ENCODE peak calls at places on chromosomes 2 and 18, in four cellular contexts. D is H1, O is HepG2, J is GM12878. P is an unnamed sample.
A peak's percentile ranks its signal among the peaks of the same experiment; 100 is the strongest.

GRCh38 chr2:214674278-214674677 is 135.2 kb downstream of the BARD1 start:
- DNase-seq in D (no peak), O (no peak), J (no peak), P (no peak)

GRCh38 chr2:108270768-108271506 is 17.8 kb upstream of the SULT1C2 start:
- DNase-seq in D (no peak), O (peak; percentile 49), J (no peak), P (no peak)

GRCh38 chr2:85988210-85988913 is 99.6 kb upstream of the ST3GAL5 start:
- DNase-seq in D (no peak), O (no peak), J (no peak), P (no peak)

GRCh38 chr2:2746731-2747130 is 415.7 kb upstream of the MYT1L start:
- DNase-seq in D (no peak), O (no peak), J (no peak), P (no peak)

GRCh38 chr2:156944871-156945270 is 312.6 kb upstream of the GALNT5 start:
- DNase-seq in D (no peak), O (no peak), J (no peak), P (no peak)

GRCh38 chr2:147980940-147981339 is 39.6 kb downstream of the ORC4 start:
- DNase-seq in D (no peak), O (no peak), J (no peak), P (peak; percentile 10)

GRCh38 chr2:76448956-76449355 is 738.2 kb upstream of the GCFC2 start:
- DNase-seq in D (no peak), O (no peak), J (no peak), P (no peak)

GRCh38 chr2:237966250-237966564 is 607 bp upstream of the UBE2F start:
- DNase-seq in D (no peak), O (no peak), J (no peak), P (no peak)

GRCh38 chr18:79575891-79576685 is 103.5 kb upstream of the CTDP1 start:
- DNase-seq in D (peak; percentile 49), O (no peak), J (no peak), P (no peak)
- TF ChIP-seq TCF12 in D (no peak), O (no peak), J (no peak), P (no peak)

GRCh38 chr18:7987284-7987976 is 420.3 kb downstream of the PTPRM start:
- DNase-seq in D (no peak), O (no peak), J (no peak), P (no peak)
- TF ChIP-seq TCF12 in D (no peak), O (no peak), J (no peak), P (no peak)

GRCh38 chr18:74549591-74550104 is 15.3 kb downstream of the CNDP1 start:
- DNase-seq in D (no peak), O (no peak), J (no peak), P (no peak)
- TF ChIP-seq TCF12 in D (no peak), O (no peak), J (no peak), P (no peak)

GRCh38 chr18:75504469-75504868 is 77.0 kb upstream of the SMIM21 start:
- DNase-seq in D (no peak), O (no peak), J (no peak), P (no peak)
- TF ChIP-seq TCF12 in D (no peak), O (no peak), J (no peak), P (no peak)

GRCh38 chr18:56748698-56749268 is 97.6 kb downstream of the WDR7 start:
- DNase-seq in D (no peak), O (peak; percentile 18), J (no peak), P (peak; percentile 43)
- TF ChIP-seq TCF12 in D (no peak), O (no peak), J (no peak), P (no peak)

P was measured in SK-N-SH.